ENCODE peak calls at places on chromosomes 16 and 17, in nine cellular contexts. V is aorta, I is ovary, D is body of pancreas, O is GM23338, M is sigmoid colon, A is tibial artery, Q is cardiac muscle cell, P is A549. F is an unnamed sample. For H3K4me1, the result is how much of the 10 kb centered on the place peaks cover.

GRCh38 chr17:55356440-55357328 is 65.0 kb downstream of the MMD start:
- DNase-seq in V (no peak), I (peak), D (peak), O (peak), M (peak), A (peak), Q (peak), P (peak), F (peak)

GRCh38 chr16:10111156-10111761 is 71.0 kb downstream of the GRIN2A start:
- DNase-seq in V (no peak), I (no peak), D (no peak), O (no peak), M (no peak), A (no peak), Q (no peak), P (no peak), F (no peak)

GRCh38 chr17:43927101-43927935 is 15.0 kb downstream of the PPY start:
- DNase-seq in V (no peak), I (no peak), D (peak), O (no peak), M (no peak), A (no peak), Q (no peak), P (no peak), F (peak)

GRCh38 chr17:75872434-75873351 is 5.7 kb downstream of the TRIM47 start:
- DNase-seq in V (peak), I (peak), D (peak), O (peak), M (peak), A (peak), Q (peak), P (peak), F (peak)

GRCh38 chr16:81590714-81591537 is 146.3 kb downstream of the CMIP start:
- DNase-seq in V (no peak), I (no peak), D (no peak), O (no peak), M (no peak), A (no peak), Q (no peak), P (no peak), F (no peak)

GRCh38 chr16:4801051-4801961 is 1.1 kb downstream of the ROGDI start:
- DNase-seq in V (no peak), I (no peak), D (no peak), O (peak), M (no peak), A (no peak), Q (no peak), P (no peak), F (no peak)

GRCh38 chr17:45432405-45433113 is at the start of gene ARHGAP27:
- DNase-seq in V (peak), I (no peak), D (peak), O (peak), M (peak), A (peak), Q (peak), P (no peak), F (peak)

GRCh38 chr16:73831197-73831596 is 465.4 kb upstream of the PSMD7 start:
- DNase-seq in V (no peak), I (no peak), D (no peak), O (no peak), M (no peak), A (no peak), Q (no peak), P (no peak), F (no peak)

GRCh38 chr16:50531901-50532300 is 16.3 kb upstream of the NKD1 start:
- DNase-seq in V (no peak), I (no peak), D (no peak), O (no peak), M (no peak), A (no peak), Q (no peak), P (no peak), F (no peak)

GRCh38 chr17:32483451-32484019 is 3.3 kb upstream of the CDK5R1 start:
- DNase-seq in V (peak), I (peak), D (peak), O (peak), M (peak), A (peak), Q (peak), P (peak), F (peak)

GRCh38 chr17:19021622-19022083 is 17.1 kb upstream of the FAM83G start:
- DNase-seq in V (peak), I (no peak), D (no peak), O (peak), M (no peak), A (no peak), Q (no peak), P (no peak), F (peak)

GRCh38 chr17:28993645-28994426 is 12.0 kb downstream of the SEZ6 start:
- DNase-seq in V (no peak), I (no peak), D (no peak), O (no peak), M (no peak), A (no peak), Q (no peak), P (no peak), F (no peak)

GRCh38 chr17:15894258-15894657 is 50.7 kb upstream of the ADORA2B start:
- DNase-seq in V (no peak), I (no peak), D (no peak), O (no peak), M (no peak), A (no peak), Q (no peak), P (no peak), F (no peak)

GRCh38 chr17:50396261-50397110 is 837 bp downstream of the LRRC59 start:
- DNase-seq in V (peak), I (peak), D (peak), O (peak), M (peak), A (no peak), Q (peak), P (peak), F (peak)

GRCh38 chr16:30711712-30712111 is 12.7 kb downstream of the SRCAP start:
- DNase-seq in V (no peak), I (no peak), D (no peak), O (no peak), M (no peak), A (no peak), Q (no peak), P (no peak), F (no peak)

GRCh38 chr17:17151962-17152361 is 54.2 kb downstream of the PLD6 start:
- DNase-seq in V (peak), I (peak), D (peak), O (no peak), M (peak), A (peak), Q (peak), P (peak), F (peak)

GRCh38 chr17:21199311-21199710 is 14.7 kb downstream of the TMEM11 start:
- DNase-seq in V (no peak), I (no peak), D (no peak), O (peak), M (no peak), A (no peak), Q (peak), P (no peak), F (no peak)

GRCh38 chr17:62592305-62593099 is 35.0 kb upstream of the MRC2 start:
- DNase-seq in V (no peak), I (no peak), D (no peak), O (no peak), M (no peak), A (no peak), Q (no peak), P (peak), F (no peak)

GRCh38 chr17:30454635-30455034 is 22.6 kb upstream of the GOSR1 start:
- DNase-seq in V (no peak), I (no peak), D (no peak), O (no peak), M (no peak), A (no peak), Q (no peak), P (peak), F (no peak)

GRCh38 chr16:58196898-58197313 is 1.0 kb downstream of the CSNK2A2 start:
- DNase-seq in V (no peak), I (no peak), D (no peak), O (peak), M (no peak), A (no peak), Q (peak), P (no peak), F (no peak)

DNA sequence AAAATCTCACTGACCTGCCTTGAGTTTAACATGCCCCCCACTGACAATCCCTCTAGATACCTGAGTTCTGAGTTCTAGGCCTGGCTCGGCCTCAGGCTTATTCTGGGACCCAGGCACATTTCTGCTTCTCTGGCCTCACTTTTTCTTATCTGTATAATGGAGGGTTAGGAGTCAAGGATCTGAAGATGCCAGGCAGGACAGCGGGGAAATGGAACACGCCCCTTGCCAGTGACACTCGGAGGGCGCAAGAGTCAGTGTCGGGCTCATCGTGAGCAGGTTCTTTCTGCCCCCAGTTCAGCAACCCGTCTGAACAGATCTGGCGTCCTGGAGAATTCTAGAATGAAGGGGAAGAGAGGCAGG is 567 bp upstream of the MT3 start:
- DNase-seq in V (no peak), I (no peak), D (no peak), O (no peak), M (no peak), A (no peak), Q (no peak), P (no peak), F (no peak)
- H3K4me3 ChIP-seq in V (no peak), I (no peak), D (no peak), O (peak), M (peak), A (peak), Q (peak), P (peak), F (peak)

DNA sequence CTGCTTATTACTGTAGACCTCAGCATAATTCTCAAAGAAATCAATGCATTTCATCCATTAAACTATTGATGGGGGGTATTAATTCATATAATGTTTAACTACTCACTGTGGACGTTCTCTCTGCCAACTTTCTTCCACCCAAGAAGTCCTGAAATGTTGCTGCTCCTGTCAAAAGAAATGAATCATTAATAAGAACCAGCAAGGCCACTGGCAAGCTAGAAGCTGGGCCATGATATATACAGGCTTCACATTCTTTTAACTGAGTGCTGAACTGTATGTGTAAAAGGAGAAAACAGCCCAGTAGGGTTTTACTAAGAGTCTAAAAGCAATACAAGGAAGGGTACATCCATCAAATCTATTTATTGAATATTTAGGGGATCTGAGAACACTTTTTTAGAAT is 626.4 kb upstream of the SOX9 start:
- DNase-seq in V (no peak), I (no peak), D (no peak), O (no peak), M (no peak), A (no peak), Q (no peak), P (no peak), F (no peak)
- H3K4me1 ChIP-seq in V (under half), I (under half), D (under half), O (under half), M (under half), A (under half), Q (under half), P (under half), F (under half)

GRCh38 chr17:7022791-7023571 is at the start of gene BCL6B:
- DNase-seq in V (peak), I (peak), D (no peak), O (peak), M (no peak), A (no peak), Q (no peak), P (no peak), F (no peak)

GRCh38 chr17:7025240-7025639 is 2.4 kb downstream of the BCL6B start:
- DNase-seq in V (no peak), I (no peak), D (no peak), O (no peak), M (no peak), A (no peak), Q (no peak), P (no peak), F (no peak)

GRCh38 chr17:7026471-7027115 is 3.7 kb downstream of the BCL6B start:
- DNase-seq in V (peak), I (no peak), D (no peak), O (peak), M (no peak), A (no peak), Q (no peak), P (no peak), F (no peak)

GRCh38 chr17:7023576-7024401 is 939 bp downstream of the BCL6B start:
- DNase-seq in V (peak), I (peak), D (peak), O (peak), M (peak), A (peak), Q (peak), P (peak), F (peak)

DNA sequence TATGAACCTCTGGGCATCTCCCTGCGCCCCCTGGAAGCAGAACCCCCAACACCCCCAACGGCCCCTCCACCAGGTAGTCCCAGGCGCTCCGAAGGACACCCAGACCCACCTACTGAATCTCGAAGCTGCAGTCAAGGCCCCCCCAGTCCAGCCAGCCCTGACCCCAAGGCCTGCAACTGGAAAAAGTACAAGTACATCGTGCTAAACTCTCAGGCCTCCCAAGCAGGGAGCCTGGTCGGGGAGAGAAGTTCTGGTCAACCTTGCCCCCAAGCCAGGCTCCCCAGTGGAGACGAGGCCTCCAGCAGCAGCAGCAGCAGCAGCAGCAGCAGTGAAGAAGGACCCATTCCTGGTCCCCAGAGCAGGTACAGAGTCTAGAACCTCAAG is 1.5 kb downstream of the BCL6B start:
- DNase-seq in V (no peak), I (no peak), D (no peak), O (no peak), M (no peak), A (no peak), Q (no peak), P (no peak), F (no peak)
- H3K4me3 ChIP-seq in V (no peak), I (no peak), D (no peak), O (no peak), M (no peak), A (no peak), Q (no peak), P (no peak), F (no peak)

DNA sequence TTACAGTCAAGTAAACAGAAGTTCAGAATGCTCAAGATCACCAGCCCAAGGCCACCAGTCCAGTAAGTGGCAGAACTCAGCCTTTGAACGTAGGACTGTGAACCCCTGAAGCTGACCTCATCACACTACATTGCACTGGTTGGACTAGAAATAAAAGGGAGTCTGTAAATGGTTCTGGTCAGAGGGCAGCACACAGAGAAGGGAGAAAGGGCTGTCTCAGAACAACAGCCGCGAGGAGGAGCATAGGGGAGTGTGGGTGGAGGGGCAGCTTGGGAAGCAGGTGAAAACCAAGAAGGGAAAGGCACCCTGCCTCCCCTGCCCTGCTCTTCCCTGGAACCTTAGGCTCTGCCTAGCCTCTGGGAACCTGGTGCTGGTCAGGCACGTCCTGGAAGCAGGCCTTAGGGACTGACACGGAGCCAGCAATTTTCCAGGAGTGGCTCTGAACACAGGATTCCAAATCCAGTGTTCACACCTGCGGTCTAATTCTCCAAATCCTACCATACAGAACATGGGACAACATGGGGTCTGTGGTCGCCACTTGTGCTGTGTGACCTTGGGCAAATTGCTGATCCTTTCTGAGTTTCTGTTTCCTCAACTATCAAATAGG is 7.0 kb downstream of the PDILT start:
- DNase-seq in V (no peak), I (no peak), D (no peak), O (no peak), M (no peak), A (no peak), Q (no peak), P (no peak), F (no peak)
- H3K4me1 ChIP-seq in V (under half), I (under half), D (under half), O (under half), M (under half), A (under half), Q (under half), P (under half), F (under half)

DNA sequence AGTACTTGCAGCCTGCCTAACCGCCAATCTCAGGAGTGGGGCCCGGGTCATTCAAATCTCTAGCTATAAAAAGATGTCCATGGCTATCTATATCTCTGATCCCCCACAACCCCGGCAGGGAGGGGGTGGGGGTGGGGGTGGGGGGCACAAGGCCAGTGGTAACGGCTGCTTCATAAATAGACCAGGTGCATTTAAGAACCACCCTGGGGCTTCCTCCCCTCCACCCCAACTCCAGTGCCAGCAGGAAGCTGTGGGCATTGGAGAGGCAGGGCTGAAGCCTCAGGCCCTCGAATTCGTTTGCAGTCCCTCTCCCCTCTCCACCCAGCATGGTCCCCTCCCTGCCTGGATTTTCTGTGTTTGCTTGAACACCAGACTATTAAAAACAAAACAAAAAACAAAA is 56.0 kb downstream of the RAP1GAP2 start:
- DNase-seq in V (no peak), I (no peak), D (no peak), O (no peak), M (no peak), A (no peak), Q (no peak), P (no peak), F (no peak)
- H3K4me3 ChIP-seq in V (no peak), I (no peak), D (no peak), O (peak), M (no peak), A (peak), Q (no peak), P (no peak), F (no peak)

GRCh38 chr16:85883813-85884212 is 15.1 kb upstream of the IRF8 start:
- DNase-seq in V (no peak), I (no peak), D (no peak), O (no peak), M (no peak), A (no peak), Q (no peak), P (no peak), F (no peak)
- H3K4me1 ChIP-seq in V (under half), I (under half), D (under half), O (under half), M (under half), A (under half), Q (under half), P (under half), F (under half)

GRCh38 chr17:60745544-60745943 is 67.9 kb downstream of the BCAS3 start:
- DNase-seq in V (no peak), I (no peak), D (no peak), O (no peak), M (no peak), A (no peak), Q (no peak), P (peak), F (no peak)

GRCh38 chr17:60741031-60741430 is 63.4 kb downstream of the BCAS3 start:
- DNase-seq in V (no peak), I (no peak), D (no peak), O (no peak), M (no peak), A (no peak), Q (no peak), P (no peak), F (no peak)

GRCh38 chr17:60743812-60744211 is 66.2 kb downstream of the BCAS3 start:
- DNase-seq in V (no peak), I (no peak), D (peak), O (peak), M (no peak), A (no peak), Q (peak), P (no peak), F (no peak)

GRCh38 chr17:60744355-60744958 is 66.8 kb downstream of the BCAS3 start:
- DNase-seq in V (no peak), I (no peak), D (no peak), O (no peak), M (no peak), A (no peak), Q (no peak), P (no peak), F (no peak)

GRCh38 chr17:60743282-60743681 is 65.6 kb downstream of the BCAS3 start:
- DNase-seq in V (no peak), I (no peak), D (no peak), O (no peak), M (no peak), A (no peak), Q (no peak), P (no peak), F (no peak)
- H3K4me3 ChIP-seq in V (peak), I (no peak), D (no peak), O (no peak), M (no peak), A (no peak), Q (no peak), P (no peak), F (no peak)

GRCh38 chr17:80423536-80424225 is 8.7 kb downstream of the ENDOV start:
- DNase-seq in V (peak), I (no peak), D (no peak), O (no peak), M (no peak), A (no peak), Q (no peak), P (no peak), F (no peak)
- H3K4me1 ChIP-seq in V (under half), I (under half), D (under half), O (under half), M (under half), A (under half), Q (under half), P (under half), F (under half)

DNA sequence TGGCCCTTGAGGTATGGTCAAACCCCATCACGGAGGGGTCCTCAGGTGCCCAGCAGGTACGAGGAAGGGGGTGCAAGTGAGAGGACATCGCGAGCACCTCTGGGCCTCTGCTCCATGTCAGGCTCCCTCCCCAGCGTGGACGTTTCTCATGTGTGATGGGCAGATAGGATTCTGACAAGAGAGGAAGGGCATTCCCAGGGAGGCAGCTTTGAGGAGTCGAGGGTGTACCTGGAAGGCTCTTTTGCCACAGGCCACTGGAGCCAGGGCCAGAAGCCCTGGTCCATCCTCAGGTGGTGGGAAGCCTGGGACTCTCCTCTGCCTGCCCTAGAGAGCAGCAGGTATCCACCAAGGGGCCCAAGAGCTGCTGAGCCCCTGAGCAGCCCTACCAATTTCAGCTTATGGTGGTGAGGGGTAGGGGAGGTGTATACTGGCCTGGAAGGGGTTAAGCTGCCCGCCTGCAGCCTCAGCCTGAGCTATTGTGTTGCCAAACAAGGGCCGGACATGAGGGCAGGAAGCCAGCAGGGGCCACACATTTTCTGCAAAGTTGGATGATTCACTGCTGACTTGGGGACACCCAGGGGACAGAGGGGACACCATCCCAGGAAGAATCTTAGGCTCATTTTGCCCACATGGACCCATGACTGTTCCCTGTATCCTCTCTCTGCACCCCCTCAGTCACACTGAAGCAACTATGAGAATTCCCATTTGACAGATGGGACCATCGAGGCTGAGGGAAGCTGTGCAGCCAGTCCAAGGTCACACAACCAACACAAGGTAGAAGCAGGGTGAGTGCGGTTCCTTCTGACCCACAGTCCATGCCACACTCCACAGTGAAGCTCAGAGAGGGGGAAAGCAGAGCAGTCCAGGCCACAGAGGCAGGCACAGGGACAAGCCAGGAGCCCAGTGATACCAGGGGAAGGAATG is 1.7 kb downstream of the CDH5 start:
- DNase-seq in V (no peak), I (no peak), D (no peak), O (peak), M (no peak), A (no peak), Q (no peak), P (no peak), F (no peak)
- H3K4me3 ChIP-seq in V (no peak), I (no peak), D (no peak), O (no peak), M (peak), A (peak), Q (no peak), P (no peak), F (no peak)